ENCODE peak calls at places on chromosome 14, in four cellular contexts. P is COR-L47, N is nephron progenitor cell, U is GM06990. S is an unnamed sample.

GRCh38 chr14:39023939-39024871 is 78.8 kb downstream of the SEC23A start:
- DNase-seq in U (no peak), P (peak), N (no peak), S (peak)

GRCh38 chr14:106657460-106657859 is 1131.1 kb downstream of the TMEM121 start:
- DNase-seq in U (peak), P (no peak), N (no peak), S (peak)

GRCh38 chr14:37411079-37411735 is 183.8 kb downstream of the FOXA1 start:
- DNase-seq in P (peak), N (no peak), U (no peak), S (no peak)

GRCh38 chr14:61533513-61534255 is 161.6 kb upstream of the HIF1A start:
- DNase-seq in P (no peak), N (no peak), U (no peak), S (no peak)

GRCh38 chr14:96409701-96410100 is 17.8 kb downstream of the AK7 start:
- DNase-seq in N (no peak), U (no peak), P (no peak), S (no peak)

GRCh38 chr14:34851395-34851794 is 23.8 kb downstream of the BAZ1A start:
- DNase-seq in N (no peak), U (no peak), P (no peak), S (no peak)

GRCh38 chr14:68628605-68629310 is 164.1 kb downstream of the ZFP36L1 start:
- DNase-seq in P (no peak), U (peak), N (no peak), S (peak)

GRCh38 chr14:85437143-85437542 is 92.8 kb upstream of the FLRT2 start:
- DNase-seq in N (no peak), P (no peak), U (no peak), S (no peak)

GRCh38 chr14:83905157-83905556 is 1624.8 kb upstream of the FLRT2 start:
- DNase-seq in P (no peak), N (no peak), U (no peak), S (no peak)

GRCh38 chr14:90603336-90603735 is 206.5 kb downstream of the CALM1 start:
- DNase-seq in P (no peak), N (no peak), U (no peak), S (no peak)

GRCh38 chr14:74504874-74505617 is 11.5 kb downstream of the ISCA2 start:
- DNase-seq in P (no peak), N (no peak), U (no peak), S (no peak)

GRCh38 chr14:37384870-37385596 is 187.3 kb downstream of the MIPOL1 start:
- DNase-seq in N (no peak), U (no peak), P (peak), S (peak)

GRCh38 chr14:101960225-101960624 is 4.1 kb upstream of the DYNC1H1 start:
- DNase-seq in P (no peak), U (no peak), N (no peak), S (no peak)

GRCh38 chr14:58455593-58456265 is 28.2 kb downstream of the KIAA0586 start:
- DNase-seq in U (no peak), N (no peak), P (no peak), S (peak)

GRCh38 chr14:102775855-102776760 is 1.1 kb upstream of the TRAF3 start:
- DNase-seq in P (no peak), N (peak), U (peak), S (no peak)

GRCh38 chr14:24249230-24250021 is 7.0 kb upstream of the TINF2 start:
- DNase-seq in N (no peak), U (no peak), P (no peak), S (no peak)

GRCh38 chr14:52313903-52314481 is at the start of gene PTGER2:
- DNase-seq in P (peak), N (peak), U (peak), S (peak)

GRCh38 chr14:23636317-23637211 is at the start of gene DHRS2:
- DNase-seq in U (no peak), N (no peak), P (no peak), S (no peak)

GRCh38 chr14:105065280-105066228 is at the start of gene GPR132:
- DNase-seq in P (no peak), N (no peak), U (peak), S (no peak)

GRCh38 chr14:104572024-104572623 is 7.4 kb upstream of the C14orf180 start:
- DNase-seq in U (no peak), P (no peak), N (no peak), S (no peak)

GRCh38 chr14:102282751-102283465 is 22.1 kb downstream of the MOK start:
- DNase-seq in N (no peak), U (no peak), P (no peak), S (no peak)

GRCh38 chr14:92122351-92122677 is 545 bp downstream of the CPSF2 start:
- DNase-seq in P (no peak), U (no peak), N (no peak), S (peak)

GRCh38 chr14:106044949-106045596 is 518.7 kb downstream of the TMEM121 start:
- DNase-seq in N (no peak), P (peak), U (no peak), S (peak)

GRCh38 chr14:99101826-99102461 is 170.1 kb downstream of the BCL11B start:
- DNase-seq in P (no peak), N (no peak), U (no peak), S (no peak)

GRCh38 chr14:104512061-104512460 is 67.5 kb upstream of the C14orf180 start:
- DNase-seq in U (no peak), P (no peak), N (no peak), S (no peak)

GRCh38 chr14:66268802-66269334 is 217.3 kb upstream of the CCDC196 start:
- DNase-seq in N (no peak), U (no peak), P (no peak), S (no peak)

S was measured in NCI-H146.